ENCODE peak calls at places on chromosomes 5 and 9, in five cellular contexts. B is upper lobe of left lung, M is body of pancreas, V is GM23248, D is heart right ventricle. P is an unnamed sample. For H3K4me1, the result is how much of the 10 kb centered on the place peaks cover.

GRCh38 chr9:108549184-108549583 is 306.6 kb downstream of the ACTL7B start:
- DNase-seq in B (peak), M (no peak), V (no peak), D (no peak), P (no peak)

GRCh38 chr5:125612356-125613149 is 810.7 kb upstream of the GRAMD2B start:
- DNase-seq in B (no peak), M (peak), V (no peak), D (no peak), P (no peak)

GRCh38 chr9:90455316-90455715 is 187.3 kb downstream of the DIRAS2 start:
- DNase-seq in B (no peak), M (no peak), V (no peak), D (no peak), P (no peak)

GRCh38 chr9:122875523-122875922 is 29.6 kb downstream of the RC3H2 start:
- DNase-seq in B (no peak), M (no peak), V (no peak), D (no peak), P (no peak)

GRCh38 chr5:166845044-166845443 is 1446.4 kb upstream of the WWC1 start:
- DNase-seq in B (no peak), M (no peak), V (peak), D (no peak), P (peak)

GRCh38 chr9:31185831-31186230 is 1198.6 kb upstream of the ACO1 start:
- DNase-seq in B (no peak), M (no peak), V (peak), D (no peak), P (peak)

GRCh38 chr5:180787025-180787424 is 15.6 kb downstream of the MGAT1 start:
- DNase-seq in B (no peak), M (no peak), V (peak), D (no peak), P (no peak)

GRCh38 chr5:73327908-73328455 is 120.6 kb downstream of the FOXD1 start:
- DNase-seq in B (no peak), M (no peak), V (peak), D (no peak), P (no peak)

GRCh38 chr5:152113401-152113800 is 188.8 kb upstream of the GLRA1 start:
- DNase-seq in B (no peak), M (no peak), V (no peak), D (no peak), P (no peak)

GRCh38 chr9:11144750-11145149 is 531.9 kb upstream of the PTPRD start:
- DNase-seq in B (no peak), M (no peak), V (no peak), D (no peak), P (no peak)

GRCh38 chr9:73034962-73035361 is 82.1 kb upstream of the ALDH1A1 start:
- DNase-seq in B (no peak), M (no peak), V (no peak), D (no peak), P (no peak)

GRCh38 chr9:4080889-4081548 is 218.8 kb downstream of the GLIS3 start:
- DNase-seq in B (no peak), M (no peak), V (no peak), D (no peak), P (no peak)

GRCh38 chr5:105922574-105922973 is 1748.2 kb downstream of the EFNA5 start:
- DNase-seq in B (no peak), M (no peak), V (no peak), D (no peak), P (no peak)

GRCh38 chr5:117454716-117455212 is 880.1 kb upstream of the SEMA6A start:
- DNase-seq in B (peak), M (peak), V (peak), D (no peak), P (peak)

GRCh38 chr9:108784128-108784490 is 71.7 kb downstream of the ACTL7B start:
- DNase-seq in B (no peak), M (no peak), V (no peak), D (no peak), P (no peak)

GRCh38 chr5:82635561-82636288 is 357.6 kb upstream of the RPS23 start:
- DNase-seq in B (no peak), M (peak), V (peak), D (no peak), P (no peak)

GRCh38 chr9:21684831-21685362 is 117.5 kb upstream of the MTAP start:
- DNase-seq in B (peak), M (no peak), V (peak), D (no peak), P (no peak)

GRCh38 chr5:90134892-90135291 is 274.7 kb downstream of the CETN3 start:
- DNase-seq in B (peak), M (no peak), V (peak), D (peak), P (no peak)

GRCh38 chr9:78671785-78672184 is 374.9 kb downstream of the PSAT1 start:
- DNase-seq in B (no peak), M (no peak), V (no peak), D (no peak), P (no peak)

GRCh38 chr9:93124793-93125192 is 9.3 kb downstream of the NINJ1 start:
- DNase-seq in B (no peak), M (peak), V (no peak), D (no peak), P (no peak)

GRCh38 chr9:19595003-19595402 is 186.2 kb downstream of the ACER2 start:
- DNase-seq in B (no peak), M (no peak), V (no peak), D (no peak), P (no peak)

GRCh38 chr5:147661576-147661975 is 121.0 kb downstream of the JAKMIP2 start:
- DNase-seq in B (no peak), M (no peak), V (no peak), D (no peak), P (no peak)

GRCh38 chr5:136066705-136067271 is 38.0 kb downstream of the TGFBI start:
- DNase-seq in B (no peak), M (no peak), V (peak), D (peak), P (peak)

GRCh38 chr9:85931495-85931894 is 9.5 kb upstream of the NAA35 start:
- DNase-seq in B (no peak), M (no peak), V (no peak), D (no peak), P (no peak)

GRCh38 chr9:78821126-78821822 is 524.3 kb downstream of the PSAT1 start:
- DNase-seq in B (no peak), M (peak), V (peak), D (no peak), P (peak)

GRCh38 chr5:26329562-26330189 is 708.7 kb downstream of the CDH9 start:
- DNase-seq in B (no peak), M (no peak), V (peak), D (no peak), P (peak)

GRCh38 chr9:16824545-16825041 is 45.9 kb downstream of the BNC2 start:
- DNase-seq in B (no peak), M (no peak), V (no peak), D (no peak), P (peak)

GRCh38 chr5:134174841-134175839 is 1.6 kb downstream of the SKP1 start:
- DNase-seq in B (no peak), M (no peak), V (peak), D (no peak), P (peak)

GRCh38 chr9:86368871-86369521 is 14.8 kb upstream of the TUT7 start:
- DNase-seq in B (no peak), M (no peak), V (peak), D (no peak), P (no peak)

GRCh38 chr9:85631809-85632208 is 109.9 kb downstream of the AGTPBP1 start:
- DNase-seq in B (no peak), M (no peak), V (no peak), D (no peak), P (no peak)

GRCh38 chr5:132245593-132245992 is 11.9 kb upstream of the PDLIM4 start:
- DNase-seq in B (no peak), M (no peak), V (no peak), D (no peak), P (no peak)

GRCh38 chr5:34415559-34416198 is 240.4 kb upstream of the RAI14 start:
- DNase-seq in B (no peak), M (no peak), V (peak), D (no peak), P (no peak)

GRCh38 chr5:75059887-75060286 is 7.5 kb upstream of the GCNT4 start:
- DNase-seq in B (no peak), M (no peak), V (no peak), D (no peak), P (no peak)

DNA sequence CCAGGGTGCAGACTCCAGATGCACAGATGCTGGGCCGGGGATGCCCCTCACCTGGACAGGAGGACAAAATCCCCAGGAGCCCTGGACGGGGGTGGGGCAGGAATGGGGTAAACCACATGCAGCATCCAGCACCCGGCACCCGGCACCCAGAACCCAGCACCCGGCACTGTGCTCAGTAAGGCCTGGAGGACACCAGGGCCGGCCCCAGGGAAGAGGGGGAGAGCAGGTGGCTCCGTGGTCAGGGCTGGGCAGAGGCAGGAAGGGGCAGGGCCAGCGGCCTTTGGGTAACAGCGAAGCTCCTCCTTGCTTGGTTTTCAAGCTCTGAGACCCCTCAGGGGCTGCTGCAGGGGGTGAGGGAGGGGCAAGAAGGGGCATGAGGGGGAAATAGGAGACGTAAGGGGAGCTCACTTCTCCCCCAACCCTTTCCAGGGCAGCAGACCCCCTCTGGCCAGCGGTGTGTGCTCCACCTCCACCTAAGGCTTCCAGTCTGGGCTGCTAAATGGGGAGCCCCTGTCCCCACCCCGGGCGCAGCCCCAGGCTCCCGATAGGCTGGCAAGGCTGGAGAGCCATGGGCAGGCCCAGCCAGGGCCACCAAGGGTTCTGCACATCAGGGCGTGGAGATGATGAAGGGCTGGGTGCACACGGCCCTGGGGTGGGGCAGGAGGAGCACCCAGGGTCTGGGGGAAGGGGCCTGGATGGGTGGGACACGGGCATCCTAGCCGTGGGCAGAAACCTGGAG is 17.8 kb upstream of the SLC6A19 start:
- DNase-seq in B (no peak), M (no peak), V (no peak), D (no peak), P (no peak)
- H3K4me1 ChIP-seq in B (under half), M (half or more), V (under half), D (under half), P (under half)

DNA sequence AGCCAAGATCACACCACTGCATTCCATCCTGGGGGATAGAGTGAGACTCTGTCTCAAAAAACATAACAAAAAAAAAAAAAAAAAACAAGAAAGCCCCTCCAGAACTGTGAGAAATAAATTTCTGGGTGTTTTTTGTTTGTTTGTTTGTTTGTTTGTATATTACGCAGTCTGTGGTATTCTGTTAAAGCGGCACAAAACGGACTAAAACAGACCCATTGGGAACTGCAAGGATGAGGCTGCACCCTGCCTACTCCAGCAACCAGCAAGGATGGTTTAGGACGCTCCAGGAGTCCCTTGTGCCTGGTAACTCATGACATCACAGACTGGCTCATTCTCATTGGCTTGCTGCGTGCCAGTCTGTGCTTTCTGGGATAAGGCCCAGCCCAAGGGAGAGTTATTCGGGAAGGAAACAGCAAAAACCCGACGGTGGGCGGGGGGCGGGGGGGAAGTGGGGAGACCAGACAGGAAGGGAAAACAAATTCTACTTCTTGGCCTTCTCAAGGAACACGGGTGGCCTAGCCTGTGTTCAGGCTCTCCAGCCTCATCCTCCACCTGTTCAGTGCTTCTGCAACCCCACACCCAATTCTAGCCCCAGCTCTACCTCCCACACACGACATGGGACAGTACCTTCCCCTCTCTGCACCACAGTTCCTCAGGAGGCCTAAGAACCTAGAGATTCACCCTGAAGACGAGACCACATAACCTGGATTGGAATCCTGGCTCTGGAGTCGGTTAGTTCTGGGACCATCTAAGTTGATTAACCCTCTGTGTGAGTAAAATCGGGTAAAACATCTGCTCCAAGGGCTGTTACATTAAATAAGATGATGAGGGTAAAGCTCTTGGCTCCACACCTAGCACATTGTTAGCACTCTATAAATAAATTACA is 2.8 kb downstream of the CD74 start:
- DNase-seq in B (peak), M (peak), V (peak), D (peak), P (peak)
- H3K4me3 ChIP-seq in B (peak), M (no peak), V (no peak), D (peak), P (no peak)

DNA sequence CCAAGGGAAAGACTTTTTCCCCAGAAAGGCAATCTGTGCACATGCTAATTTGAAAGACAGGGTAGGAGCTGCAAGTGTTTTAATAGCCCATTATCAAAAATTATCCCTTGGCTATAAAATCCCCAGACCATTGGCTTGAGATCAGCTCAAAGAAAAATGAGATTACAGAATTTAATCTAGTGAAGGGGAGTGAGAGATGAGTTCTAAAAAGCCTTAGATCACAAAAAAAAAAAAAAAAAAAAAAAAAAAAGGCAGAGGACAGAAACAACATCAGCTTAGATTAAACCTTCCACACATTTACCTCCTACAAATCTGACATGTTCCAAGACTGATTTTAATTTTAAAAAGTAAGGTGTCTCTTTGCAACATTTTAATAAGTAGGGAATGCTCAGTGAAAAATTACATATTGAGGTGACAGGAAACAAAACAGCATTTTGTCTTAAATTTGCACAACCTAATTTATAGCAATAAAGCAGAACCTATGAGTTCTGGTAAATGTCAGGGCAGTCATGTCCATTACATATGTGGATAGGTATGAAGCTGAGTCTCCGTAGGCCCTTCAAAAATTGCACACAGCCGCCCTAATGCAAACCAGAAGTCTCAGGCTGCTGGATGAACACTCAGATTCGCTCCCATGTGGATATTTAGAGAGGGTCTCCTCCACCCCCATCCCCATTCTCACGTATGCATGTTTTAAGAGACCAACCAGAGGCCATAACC is 43.4 kb downstream of the NFIB start:
- DNase-seq in B (no peak), M (no peak), V (peak), D (no peak), P (peak)
- H3K27ac ChIP-seq in B (no peak), M (no peak), V (no peak), D (no peak), P (peak)

DNA sequence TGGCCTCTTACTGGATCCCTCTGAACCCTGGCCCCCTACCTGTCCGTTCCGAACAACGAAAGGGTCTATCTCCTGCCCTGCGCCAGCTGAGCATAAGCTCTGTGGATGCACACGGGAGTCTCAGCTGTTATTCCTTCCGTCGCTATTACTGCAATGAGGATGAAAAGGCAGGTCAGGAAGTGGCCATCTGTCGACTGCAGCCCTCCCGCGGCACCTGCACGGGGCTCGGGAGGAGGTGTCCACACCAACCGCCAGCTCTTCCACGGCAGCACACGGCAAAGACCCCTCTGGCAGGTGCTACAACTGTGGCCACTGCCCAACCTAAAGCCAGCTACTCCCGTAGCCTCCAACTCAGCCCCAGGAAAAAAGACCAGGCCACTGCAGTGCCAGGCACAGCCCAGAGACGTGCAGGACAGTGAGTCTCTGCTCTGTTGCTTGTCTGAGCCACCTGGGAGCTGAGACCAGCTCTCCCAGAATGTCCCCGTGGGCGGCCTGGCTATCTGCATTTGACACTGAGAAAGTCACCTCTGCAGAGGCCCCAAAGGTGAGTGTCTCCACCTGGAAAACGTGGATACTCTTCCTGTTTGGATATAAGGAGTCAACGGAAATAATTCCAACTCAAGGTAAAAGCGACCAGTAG is 19.1 kb downstream of the CAMSAP1 start:
- DNase-seq in B (no peak), M (no peak), V (no peak), D (no peak), P (no peak)
- H3K4me1 ChIP-seq in B (under half), M (under half), V (under half), D (half or more), P (under half)

DNA sequence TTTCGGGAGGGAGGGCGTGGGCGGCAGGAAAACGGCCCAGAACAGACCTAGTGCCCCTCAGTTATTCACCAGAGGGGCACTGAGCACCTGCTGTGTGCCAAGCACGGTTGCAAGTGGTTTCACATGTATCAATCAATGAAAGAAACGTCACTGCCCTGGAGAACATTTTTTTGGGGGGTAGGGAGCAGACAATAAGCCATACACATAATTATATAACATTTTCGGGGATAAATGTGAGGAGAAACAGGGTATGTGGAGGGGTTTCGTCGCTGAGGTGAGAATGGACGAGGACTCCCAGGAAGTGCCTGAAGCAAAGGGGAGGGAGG is 444 bp upstream of the ZNF354A start:
- DNase-seq in B (no peak), M (no peak), V (no peak), D (no peak), P (no peak)
- H3K4me3 ChIP-seq in B (peak), M (no peak), V (peak), D (no peak), P (no peak)

P was measured in cardiac muscle cell.